ENCODE peak calls at places on chromosomes 1 and 21, in eight cellular contexts. F, W, V, J, L, B, I and P are unnamed samples.

GRCh38 chr21:37006243-37006520 is 320 bp upstream of the RIPPLY3 start:
- DNase-seq in F (no peak), W (no peak), V (no peak), J (no peak), L (no peak), B (no peak), I (no peak), P (no peak)

GRCh38 chr1:100535264-100535663 is 2.7 kb upstream of the GPR88 start:
- DNase-seq in F (no peak), W (no peak), V (no peak), J (no peak), L (no peak), B (no peak), I (no peak), P (no peak)

GRCh38 chr1:203037509-203038190 is 11.4 kb downstream of the PPFIA4 start:
- DNase-seq in F (no peak), W (no peak), V (no peak), J (no peak), L (no peak), B (no peak), I (peak; percentile 75), P (no peak)

GRCh38 chr21:44285547-44285992 is at the start of gene AIRE:
- DNase-seq in F (no peak), W (peak; percentile 40), V (no peak), J (no peak), L (peak; percentile 29), B (no peak), I (peak; percentile 95), P (peak; percentile 63)

GRCh38 chr1:40270152-40270834 is 12.3 kb downstream of the ZMPSTE24 start:
- DNase-seq in F (no peak), W (no peak), V (no peak), J (no peak), L (peak; percentile 17), B (no peak), I (peak; percentile 58), P (no peak)

GRCh38 chr21:38766987-38767722 is 38.6 kb upstream of the ETS2 start:
- DNase-seq in F (no peak), W (no peak), V (peak; percentile 55), J (no peak), L (no peak), B (no peak), I (no peak), P (no peak)

GRCh38 chr1:42938596-42939184 is 20.0 kb downstream of the SLC2A1 start:
- DNase-seq in F (no peak), W (no peak), V (peak; percentile 45), J (no peak), L (no peak), B (no peak), I (no peak), P (no peak)

GRCh38 chr1:240008298-240008697 is 83.4 kb upstream of the FMN2 start:
- DNase-seq in F (no peak), W (no peak), V (no peak), J (no peak), L (no peak), B (no peak), I (no peak), P (no peak)

GRCh38 chr1:178183796-178184195 is 89.9 kb downstream of the RASAL2 start:
- DNase-seq in F (no peak), W (no peak), V (no peak), J (no peak), L (peak; percentile 2), B (no peak), I (no peak), P (no peak)

GRCh38 chr1:236524892-236525179 is 1.1 kb downstream of the LGALS8 start:
- DNase-seq in F (no peak), W (no peak), V (no peak), J (no peak), L (no peak), B (no peak), I (no peak), P (no peak)

GRCh38 chr1:83516369-83516768 is 482.6 kb downstream of the TTLL7 start:
- DNase-seq in F (no peak), W (no peak), V (no peak), J (no peak), L (no peak), B (no peak), I (no peak), P (peak; percentile 88)

GRCh38 chr1:109484519-109484975 is 842 bp downstream of the ATXN7L2 start:
- DNase-seq in F (no peak), W (peak; percentile 48), V (no peak), J (no peak), L (no peak), B (no peak), I (peak; percentile 65), P (no peak)

GRCh38 chr1:98086156-98086555 is 165.3 kb upstream of the DPYD start:
- DNase-seq in F (peak; percentile 66), W (no peak), V (no peak), J (no peak), L (peak; percentile 90), B (peak; percentile 72), I (no peak), P (peak; percentile 79)

GRCh38 chr1:208145167-208145566 is 99.0 kb downstream of the PLXNA2 start:
- DNase-seq in F (no peak), W (no peak), V (no peak), J (no peak), L (no peak), B (no peak), I (no peak), P (no peak)

GRCh38 chr1:4317207-4317606 is 337.2 kb upstream of the AJAP1 start:
- DNase-seq in F (no peak), W (no peak), V (no peak), J (no peak), L (no peak), B (no peak), I (no peak), P (no peak)

GRCh38 chr1:32997381-32997891 is 32.8 kb upstream of the RNF19B start:
- DNase-seq in F (peak; percentile 84), W (no peak), V (no peak), J (no peak), L (peak; percentile 93), B (no peak), I (peak; percentile 90), P (peak; percentile 84)

GRCh38 chr1:173099166-173099565 is 48.4 kb upstream of the TNFSF18 start:
- DNase-seq in F (no peak), W (no peak), V (no peak), J (no peak), L (no peak), B (no peak), I (no peak), P (no peak)

GRCh38 chr1:88488277-88488676 is 195.8 kb upstream of the PKN2 start:
- DNase-seq in F (no peak), W (no peak), V (no peak), J (no peak), L (peak; percentile 6), B (no peak), I (no peak), P (peak; percentile 24)

GRCh38 chr1:94865369-94865768 is 45.2 kb downstream of the SLC44A3 start:
- DNase-seq in F (peak; percentile 84), W (no peak), V (no peak), J (no peak), L (peak; percentile 65), B (no peak), I (no peak), P (no peak)

GRCh38 chr1:218459878-218460277 is 114.7 kb downstream of the TGFB2 start:
- DNase-seq in F (peak; percentile 91), W (peak; percentile 66), V (no peak), J (no peak), L (peak; percentile 84), B (no peak), I (peak; percentile 88), P (peak; percentile 87)

GRCh38 chr1:51926171-51926812 is 47.8 kb upstream of the NRDC start:
- DNase-seq in F (peak; percentile 73), W (peak; percentile 61), V (no peak), J (no peak), L (peak; percentile 59), B (no peak), I (peak; percentile 83), P (peak; percentile 76)
- TF ChIP-seq CTCF in F (peak; percentile 62), W (peak; percentile 57), V (no peak), J (no peak), L (peak; percentile 50), B (no peak), I (peak; percentile 85), P (peak; percentile 40)

GRCh38 chr1:214846971-214847810 is 235.3 kb upstream of the KCNK2 start:
- DNase-seq in F (no peak), W (no peak), V (no peak), J (no peak), L (no peak), B (no peak), I (no peak), P (no peak)
- H3K4me3 ChIP-seq in F (no peak overlapping the region), W (no peak overlapping the region), V (no peak overlapping the region), J (no peak overlapping the region), L (no peak overlapping the region), B (no peak overlapping the region), I (no peak overlapping the region), P (no peak overlapping the region)

DNA sequence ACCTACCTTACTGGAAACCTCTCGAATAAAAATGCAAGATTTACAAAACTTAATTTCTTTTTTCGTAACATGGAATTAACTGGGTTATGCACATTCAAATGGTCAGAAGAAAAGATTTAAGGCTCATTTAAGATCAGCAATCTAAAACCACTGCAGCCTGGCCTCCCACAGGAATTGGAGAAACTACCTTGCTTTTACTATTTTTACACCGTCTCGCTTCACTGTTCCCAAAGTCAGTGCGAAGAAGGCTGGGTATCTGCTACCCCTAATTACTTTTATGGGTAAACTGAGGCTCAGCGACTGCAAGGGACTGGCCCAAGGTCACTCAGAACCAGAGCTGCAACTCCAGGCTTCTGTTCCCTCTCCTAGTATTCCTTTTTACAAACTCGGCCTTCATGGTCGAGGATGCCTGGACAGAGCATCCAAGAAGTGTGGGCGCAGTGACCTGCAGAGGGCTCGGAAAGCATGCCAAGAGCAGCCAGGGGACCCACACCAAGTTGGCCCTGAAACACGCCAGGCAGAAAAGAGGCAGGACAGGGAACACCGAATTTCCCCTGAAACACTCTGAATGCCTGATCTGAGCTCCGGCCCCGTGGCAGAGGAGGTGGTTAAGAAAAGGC is 931 bp downstream of the PAXBP1 start:
- DNase-seq in F (peak; percentile 13), W (no peak), V (no peak), J (peak; percentile 18), L (peak; percentile 8), B (no peak), I (peak; percentile 26), P (peak; percentile 40)
- TF ChIP-seq CTCF in F (no peak), W (no peak), V (no peak), J (no peak), L (no peak), B (no peak), I (no peak), P (no peak)

DNA sequence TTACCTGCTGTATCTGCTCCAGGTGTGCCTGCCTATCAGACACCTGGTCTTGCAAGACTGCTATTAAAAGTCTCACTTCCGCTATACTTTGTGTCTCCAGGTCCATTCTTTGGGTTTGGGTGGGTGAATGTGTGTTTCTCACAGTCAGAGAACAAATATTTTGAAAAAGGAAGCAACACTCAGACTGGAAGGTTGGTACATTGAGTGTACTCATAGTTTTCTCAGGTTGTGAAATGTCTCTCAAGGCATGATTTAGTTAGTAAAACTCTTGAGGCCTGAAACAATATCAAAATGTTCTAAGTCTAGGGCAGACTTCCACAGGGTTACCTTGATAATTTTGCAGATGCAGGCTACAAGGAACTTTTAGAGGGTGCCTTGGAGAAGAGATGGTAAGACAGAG is 429.9 kb upstream of the ZRANB2 start:
- DNase-seq in F (no peak), W (no peak), V (no peak), J (no peak), L (no peak), B (no peak), I (peak; percentile 50), P (no peak)
- H3K4me3 ChIP-seq in F (no peak overlapping the region), W (no peak overlapping the region), V (no peak overlapping the region), J (no peak overlapping the region), L (no peak overlapping the region), B (no peak overlapping the region), I (no peak overlapping the region), P (no peak overlapping the region)